ENCODE peak calls at places on chromosomes 7 and 10, in six cellular contexts. P, L, X, B, A and E are unnamed samples.

GRCh38 chr10:95466450-95466849 is 94.7 kb downstream of the SORBS1 start:
- DNase-seq in P (no peak), L (no peak), X (no peak), B (no peak), A (no peak), E (no peak)

GRCh38 chr7:39733881-39734571 is 110.7 kb downstream of the RALA start:
- DNase-seq in P (no peak), L (no peak), X (peak; percentile 58), B (peak; percentile 17), A (no peak), E (no peak)

GRCh38 chr7:157013101-157013500 is 2.6 kb upstream of the MNX1 start:
- DNase-seq in P (no peak), L (no peak), X (no peak), B (no peak), A (no peak), E (no peak)

GRCh38 chr7:833601-834258 is 1.5 kb downstream of the SUN1 start:
- DNase-seq in P (peak; percentile 17), L (no peak), X (no peak), B (no peak), A (no peak), E (no peak)

GRCh38 chr10:127033116-127033515 is 127.9 kb downstream of the DOCK1 start:
- DNase-seq in P (no peak), L (no peak), X (no peak), B (no peak), A (no peak), E (no peak)

GRCh38 chr7:99311702-99312101 is 14.0 kb upstream of the ARPC1A start:
- DNase-seq in P (no peak), L (no peak), X (no peak), B (no peak), A (no peak), E (no peak)

GRCh38 chr10:76984559-76985443 is 652.8 kb downstream of the KCNMA1 start:
- DNase-seq in P (peak; percentile 71), L (peak; percentile 73), X (peak; percentile 84), B (peak; percentile 72), A (peak; percentile 67), E (peak; percentile 33)

GRCh38 chr10:112811741-112812551 is 138.1 kb upstream of the TCF7L2 start:
- DNase-seq in P (no peak), L (no peak), X (no peak), B (no peak), A (no peak), E (no peak)